ENCODE peak calls at places on chromosome 17, in five cellular contexts. One of them, this sample, is unnamed.

GRCh38 chr17:80984749-80985148 is 6.9 kb upstream of the CHMP6 start:
- DNase-seq in H4: peak
- DNase-seq in activated CD8-positive, alpha-beta T cell treated with anti-CD3 and anti-CD28 coated beads for 36 hours: no peak
- DNase-seq in GM23338: peak
- DNase-seq in T-cell: no peak
- DNase-seq in this sample: no peak

GRCh38 chr17:78665952-78666920 is 89.0 kb upstream of the DNAH17 start:
- DNase-seq in H4: no peak
- DNase-seq in T-cell: peak
- DNase-seq in activated CD8-positive, alpha-beta T cell treated with anti-CD3 and anti-CD28 coated beads for 36 hours: peak
- DNase-seq in GM23338: no peak
- DNase-seq in this sample: peak

GRCh38 chr17:30552994-30553565 is 75.9 kb downstream of the GOSR1 start:
- DNase-seq in GM23338: no peak
- DNase-seq in H4: no peak
- DNase-seq in T-cell: no peak
- DNase-seq in activated CD8-positive, alpha-beta T cell treated with anti-CD3 and anti-CD28 coated beads for 36 hours: no peak
- DNase-seq in this sample: no peak

GRCh38 chr17:14793237-14793636 is 471.9 kb downstream of the PMP22 start:
- DNase-seq in T-cell: no peak
- DNase-seq in activated CD8-positive, alpha-beta T cell treated with anti-CD3 and anti-CD28 coated beads for 36 hours: no peak
- DNase-seq in GM23338: no peak
- DNase-seq in H4: no peak
- DNase-seq in this sample: no peak

GRCh38 chr17:63364387-63364786 is 81.7 kb downstream of the CYB561 start:
- DNase-seq in activated CD8-positive, alpha-beta T cell treated with anti-CD3 and anti-CD28 coated beads for 36 hours: no peak
- DNase-seq in T-cell: no peak
- DNase-seq in GM23338: no peak
- DNase-seq in H4: no peak
- DNase-seq in this sample: no peak

GRCh38 chr17:50111687-50112655 is 16.8 kb downstream of the PDK2 start:
- DNase-seq in H4: no peak
- DNase-seq in GM23338: no peak
- DNase-seq in T-cell: no peak
- DNase-seq in activated CD8-positive, alpha-beta T cell treated with anti-CD3 and anti-CD28 coated beads for 36 hours: no peak
- DNase-seq in this sample: no peak

GRCh38 chr17:2181206-2181983 is 122.2 kb downstream of the SMG6 start:
- DNase-seq in H4: no peak
- DNase-seq in activated CD8-positive, alpha-beta T cell treated with anti-CD3 and anti-CD28 coated beads for 36 hours: no peak
- DNase-seq in GM23338: peak
- DNase-seq in T-cell: no peak
- DNase-seq in this sample: no peak

GRCh38 chr17:50608700-50609375 is 25.8 kb upstream of the ABCC3 start:
- DNase-seq in GM23338: peak
- DNase-seq in activated CD8-positive, alpha-beta T cell treated with anti-CD3 and anti-CD28 coated beads for 36 hours: no peak
- DNase-seq in H4: no peak
- DNase-seq in T-cell: no peak
- DNase-seq in this sample: no peak

GRCh38 chr17:82148011-82148410 is 50.0 kb upstream of the FASN start:
- DNase-seq in T-cell: no peak
- DNase-seq in H4: no peak
- DNase-seq in activated CD8-positive, alpha-beta T cell treated with anti-CD3 and anti-CD28 coated beads for 36 hours: no peak
- DNase-seq in GM23338: no peak
- DNase-seq in this sample: no peak

GRCh38 chr17:75689441-75689873 is 22.3 kb downstream of the SAP30BP start:
- DNase-seq in H4: no peak
- DNase-seq in activated CD8-positive, alpha-beta T cell treated with anti-CD3 and anti-CD28 coated beads for 36 hours: peak
- DNase-seq in GM23338: no peak
- DNase-seq in T-cell: peak
- DNase-seq in this sample: peak

GRCh38 chr17:1725642-1726511 is 1.4 kb downstream of the WDR81 start:
- DNase-seq in GM23338: no peak
- DNase-seq in activated CD8-positive, alpha-beta T cell treated with anti-CD3 and anti-CD28 coated beads for 36 hours: no peak
- DNase-seq in H4: no peak
- DNase-seq in T-cell: no peak
- DNase-seq in this sample: no peak

GRCh38 chr17:7263071-7263800 is 958 bp upstream of the CLDN7 start:
- DNase-seq in activated CD8-positive, alpha-beta T cell treated with anti-CD3 and anti-CD28 coated beads for 36 hours: peak
- DNase-seq in GM23338: peak
- DNase-seq in H4: no peak
- DNase-seq in T-cell: no peak
- DNase-seq in this sample: no peak

GRCh38 chr17:17696075-17696474 is 14.8 kb downstream of the RAI1 start:
- DNase-seq in H4: no peak
- DNase-seq in activated CD8-positive, alpha-beta T cell treated with anti-CD3 and anti-CD28 coated beads for 36 hours: peak
- DNase-seq in GM23338: no peak
- DNase-seq in T-cell: no peak
- DNase-seq in this sample: no peak

GRCh38 chr17:4057731-4058130 is 85.1 kb downstream of the ZZEF1 start:
- DNase-seq in GM23338: no peak
- DNase-seq in H4: no peak
- DNase-seq in activated CD8-positive, alpha-beta T cell treated with anti-CD3 and anti-CD28 coated beads for 36 hours: no peak
- DNase-seq in T-cell: no peak
- DNase-seq in this sample: no peak

GRCh38 chr17:15106540-15106939 is 158.6 kb downstream of the PMP22 start:
- DNase-seq in GM23338: no peak
- DNase-seq in T-cell: no peak
- DNase-seq in activated CD8-positive, alpha-beta T cell treated with anti-CD3 and anti-CD28 coated beads for 36 hours: peak
- DNase-seq in H4: peak
- DNase-seq in this sample: no peak

GRCh38 chr17:36686123-36686669 is 84.8 kb downstream of the MRM1 start:
- DNase-seq in T-cell: no peak
- DNase-seq in H4: no peak
- DNase-seq in GM23338: no peak
- DNase-seq in activated CD8-positive, alpha-beta T cell treated with anti-CD3 and anti-CD28 coated beads for 36 hours: no peak
- DNase-seq in this sample: no peak

GRCh38 chr17:13140750-13141149 is 122.9 kb upstream of the ELAC2 start:
- DNase-seq in GM23338: peak
- DNase-seq in T-cell: no peak
- DNase-seq in H4: peak
- DNase-seq in activated CD8-positive, alpha-beta T cell treated with anti-CD3 and anti-CD28 coated beads for 36 hours: no peak
- DNase-seq in this sample: no peak

GRCh38 chr17:76736349-76737081 is 616 bp downstream of the SRSF2 start:
- DNase-seq in activated CD8-positive, alpha-beta T cell treated with anti-CD3 and anti-CD28 coated beads for 36 hours: peak
- DNase-seq in H4: peak
- DNase-seq in T-cell: peak
- DNase-seq in GM23338: peak
- DNase-seq in this sample: peak

GRCh38 chr17:31390748-31391495 is 553 bp upstream of the RAB11FIP4 start:
- DNase-seq in GM23338: peak
- DNase-seq in H4: no peak
- DNase-seq in T-cell: no peak
- DNase-seq in activated CD8-positive, alpha-beta T cell treated with anti-CD3 and anti-CD28 coated beads for 36 hours: no peak
- DNase-seq in this sample: no peak

GRCh38 chr17:8838551-8839095 is 28.9 kb downstream of the PIK3R6 start:
- DNase-seq in T-cell: no peak
- DNase-seq in activated CD8-positive, alpha-beta T cell treated with anti-CD3 and anti-CD28 coated beads for 36 hours: no peak
- DNase-seq in H4: no peak
- DNase-seq in GM23338: no peak
- DNase-seq in this sample: no peak

GRCh38 chr17:42967925-42968324 is 3.7 kb upstream of the AARSD1 start:
- DNase-seq in H4: no peak
- DNase-seq in T-cell: no peak
- DNase-seq in GM23338: no peak
- DNase-seq in activated CD8-positive, alpha-beta T cell treated with anti-CD3 and anti-CD28 coated beads for 36 hours: no peak
- DNase-seq in this sample: no peak

GRCh38 chr17:63626551-63627228 is 4.5 kb downstream of the MAP3K3 start:
- DNase-seq in GM23338: no peak
- DNase-seq in activated CD8-positive, alpha-beta T cell treated with anti-CD3 and anti-CD28 coated beads for 36 hours: no peak
- DNase-seq in H4: no peak
- DNase-seq in T-cell: no peak
- DNase-seq in this sample: peak

GRCh38 chr17:80964859-80965580 is 26.6 kb upstream of the CHMP6 start:
- DNase-seq in T-cell: no peak
- DNase-seq in GM23338: no peak
- DNase-seq in activated CD8-positive, alpha-beta T cell treated with anti-CD3 and anti-CD28 coated beads for 36 hours: no peak
- DNase-seq in H4: no peak
- DNase-seq in this sample: no peak

GRCh38 chr17:51651513-51652298 is 391.4 kb downstream of the UTP18 start:
- DNase-seq in GM23338: no peak
- DNase-seq in H4: no peak
- DNase-seq in activated CD8-positive, alpha-beta T cell treated with anti-CD3 and anti-CD28 coated beads for 36 hours: no peak
- DNase-seq in T-cell: no peak
- DNase-seq in this sample: no peak

GRCh38 chr17:15954222-15954621 is 9.3 kb downstream of the ADORA2B start:
- DNase-seq in H4: peak
- DNase-seq in activated CD8-positive, alpha-beta T cell treated with anti-CD3 and anti-CD28 coated beads for 36 hours: no peak
- DNase-seq in GM23338: no peak
- DNase-seq in T-cell: no peak
- DNase-seq in this sample: peak

GRCh38 chr17:47701603-47702002 is 7.6 kb downstream of the TBKBP1 start:
- DNase-seq in GM23338: peak
- DNase-seq in activated CD8-positive, alpha-beta T cell treated with anti-CD3 and anti-CD28 coated beads for 36 hours: no peak
- DNase-seq in T-cell: no peak
- DNase-seq in H4: no peak
- DNase-seq in this sample: no peak

GRCh38 chr17:320809-321385 is 31.7 kb downstream of the RPH3AL start:
- DNase-seq in GM23338: peak
- DNase-seq in T-cell: no peak
- DNase-seq in activated CD8-positive, alpha-beta T cell treated with anti-CD3 and anti-CD28 coated beads for 36 hours: no peak
- DNase-seq in H4: no peak
- DNase-seq in this sample: no peak

GRCh38 chr17:64061157-64061898 is 40.9 kb upstream of the ICAM2 start:
- DNase-seq in activated CD8-positive, alpha-beta T cell treated with anti-CD3 and anti-CD28 coated beads for 36 hours: peak
- DNase-seq in T-cell: no peak
- DNase-seq in H4: no peak
- DNase-seq in GM23338: no peak
- DNase-seq in this sample: no peak

GRCh38 chr17:79668344-79669250 is 57.7 kb upstream of the RBFOX3 start:
- DNase-seq in GM23338: no peak
- DNase-seq in activated CD8-positive, alpha-beta T cell treated with anti-CD3 and anti-CD28 coated beads for 36 hours: no peak
- DNase-seq in T-cell: no peak
- DNase-seq in H4: no peak
- DNase-seq in this sample: no peak

GRCh38 chr17:16511515-16511914 is 19.5 kb upstream of the LRRC75A start:
- DNase-seq in H4: no peak
- DNase-seq in GM23338: no peak
- DNase-seq in activated CD8-positive, alpha-beta T cell treated with anti-CD3 and anti-CD28 coated beads for 36 hours: no peak
- DNase-seq in T-cell: no peak
- DNase-seq in this sample: no peak

GRCh38 chr17:37743875-37744632 is 805 bp downstream of the HNF1B start:
- DNase-seq in GM23338: peak
- DNase-seq in H4: no peak
- DNase-seq in activated CD8-positive, alpha-beta T cell treated with anti-CD3 and anti-CD28 coated beads for 36 hours: peak
- DNase-seq in T-cell: no peak
- DNase-seq in this sample: no peak

GRCh38 chr17:9228408-9229159 is 207.3 kb downstream of the NTN1 start:
- DNase-seq in activated CD8-positive, alpha-beta T cell treated with anti-CD3 and anti-CD28 coated beads for 36 hours: peak
- DNase-seq in GM23338: no peak
- DNase-seq in H4: peak
- DNase-seq in T-cell: no peak
- DNase-seq in this sample: no peak

GRCh38 chr17:79504181-79504605 is 106.7 kb downstream of the RBFOX3 start:
- DNase-seq in GM23338: peak
- DNase-seq in activated CD8-positive, alpha-beta T cell treated with anti-CD3 and anti-CD28 coated beads for 36 hours: no peak
- DNase-seq in T-cell: no peak
- DNase-seq in H4: no peak
- DNase-seq in this sample: no peak

GRCh38 chr17:181213-182163 is at the start of gene DOC2B:
- DNase-seq in H4: no peak
- DNase-seq in GM23338: peak
- DNase-seq in T-cell: peak
- DNase-seq in activated CD8-positive, alpha-beta T cell treated with anti-CD3 and anti-CD28 coated beads for 36 hours: peak
- DNase-seq in this sample: no peak

GRCh38 chr17:73654241-73654640 is 10.0 kb upstream of the SDK2 start:
- DNase-seq in T-cell: no peak
- DNase-seq in GM23338: no peak
- DNase-seq in H4: no peak
- DNase-seq in activated CD8-positive, alpha-beta T cell treated with anti-CD3 and anti-CD28 coated beads for 36 hours: no peak
- DNase-seq in this sample: no peak

GRCh38 chr17:77585142-77585860 is 373.2 kb upstream of the TNRC6C start:
- DNase-seq in H4: no peak
- DNase-seq in GM23338: no peak
- DNase-seq in T-cell: no peak
- DNase-seq in activated CD8-positive, alpha-beta T cell treated with anti-CD3 and anti-CD28 coated beads for 36 hours: no peak
- DNase-seq in this sample: no peak

This sample was measured in Kasumi-1.